ENCODE peak calls at places on chromosomes 13 and 19, in ten cellular contexts. T, P, Z, E, Y, C, G, D, O and X are unnamed samples. For H3K4me1 and H3K27me3, the result is how much of the 10 kb centered on the place peaks cover.

GRCh38 chr13:88937381-88937780 is 1266.2 kb downstream of the SLITRK5 start:
- DNase-seq in C (no peak), T (no peak), E (no peak), D (no peak), O (no peak), P (no peak), Y (no peak), Z (no peak), G (no peak), X (no peak)

GRCh38 chr19:7145494-7145893 is 76.0 kb downstream of the ZNF557 start:
- DNase-seq in T (no peak), G (no peak), D (no peak), Z (no peak), P (no peak), O (no peak), Y (no peak), C (no peak), E (no peak), X (no peak)

GRCh38 chr19:46303702-46304397 is 7.0 kb downstream of the HIF3A start:
- DNase-seq in G (no peak), Z (peak), Y (peak), T (no peak), E (no peak), D (no peak), P (peak), O (no peak), C (peak), X (no peak)

GRCh38 chr19:34732548-34733255 is 1.3 kb upstream of the ZNF181 start:
- DNase-seq in T (no peak), P (peak), O (no peak), Y (no peak), Z (no peak), D (no peak), G (no peak), C (peak), E (no peak), X (no peak)

GRCh38 chr19:5829567-5830315 is 9.8 kb downstream of the FUT6 start:
- DNase-seq in Z (no peak), C (no peak), G (no peak), E (no peak), T (no peak), P (no peak), D (no peak), Y (no peak), O (no peak), X (no peak)

GRCh38 chr13:112990783-112991182 is 21.8 kb downstream of the MCF2L start:
- DNase-seq in Y (no peak), C (no peak), Z (no peak), T (no peak), O (no peak), P (no peak), D (no peak), E (no peak), G (no peak), X (no peak)

GRCh38 chr19:16334421-16334820 is 9.8 kb downstream of the KLF2 start:
- DNase-seq in Y (no peak), O (no peak), D (no peak), C (no peak), P (no peak), T (no peak), G (no peak), E (no peak), Z (no peak), X (no peak)

GRCh38 chr13:62643799-62644484 is 1228.3 kb upstream of the PCDH20 start:
- DNase-seq in T (no peak), D (no peak), Z (no peak), P (no peak), Y (no peak), C (no peak), O (no peak), G (no peak), E (no peak), X (no peak)

GRCh38 chr13:47005761-47006414 is 109.0 kb upstream of the HTR2A start:
- DNase-seq in E (no peak), P (no peak), O (no peak), Z (no peak), Y (no peak), C (no peak), G (no peak), D (no peak), T (no peak), X (no peak)

GRCh38 chr19:38361633-38362075 is 12.7 kb upstream of the PSMD8 start:
- DNase-seq in O (peak), Z (peak), C (peak), G (no peak), Y (peak), E (peak), D (peak), P (peak), T (peak), X (peak)

GRCh38 chr19:14718522-14719113 is 28.8 kb downstream of the ZNF333 start:
- DNase-seq in C (no peak), G (no peak), T (no peak), O (no peak), Z (peak), E (no peak), D (no peak), P (no peak), Y (no peak), X (no peak)

GRCh38 chr19:49120325-49120683 is 960 bp downstream of the PPFIA3 start:
- DNase-seq in O (no peak), D (no peak), G (no peak), Y (no peak), T (no peak), E (no peak), Z (no peak), P (no peak), C (no peak), X (no peak)
- H3K4me1 ChIP-seq in O (under half), D (under half), G (under half), Y (under half), T (under half), E (under half), Z (under half), P (under half), C (under half), X (under half)

DNA sequence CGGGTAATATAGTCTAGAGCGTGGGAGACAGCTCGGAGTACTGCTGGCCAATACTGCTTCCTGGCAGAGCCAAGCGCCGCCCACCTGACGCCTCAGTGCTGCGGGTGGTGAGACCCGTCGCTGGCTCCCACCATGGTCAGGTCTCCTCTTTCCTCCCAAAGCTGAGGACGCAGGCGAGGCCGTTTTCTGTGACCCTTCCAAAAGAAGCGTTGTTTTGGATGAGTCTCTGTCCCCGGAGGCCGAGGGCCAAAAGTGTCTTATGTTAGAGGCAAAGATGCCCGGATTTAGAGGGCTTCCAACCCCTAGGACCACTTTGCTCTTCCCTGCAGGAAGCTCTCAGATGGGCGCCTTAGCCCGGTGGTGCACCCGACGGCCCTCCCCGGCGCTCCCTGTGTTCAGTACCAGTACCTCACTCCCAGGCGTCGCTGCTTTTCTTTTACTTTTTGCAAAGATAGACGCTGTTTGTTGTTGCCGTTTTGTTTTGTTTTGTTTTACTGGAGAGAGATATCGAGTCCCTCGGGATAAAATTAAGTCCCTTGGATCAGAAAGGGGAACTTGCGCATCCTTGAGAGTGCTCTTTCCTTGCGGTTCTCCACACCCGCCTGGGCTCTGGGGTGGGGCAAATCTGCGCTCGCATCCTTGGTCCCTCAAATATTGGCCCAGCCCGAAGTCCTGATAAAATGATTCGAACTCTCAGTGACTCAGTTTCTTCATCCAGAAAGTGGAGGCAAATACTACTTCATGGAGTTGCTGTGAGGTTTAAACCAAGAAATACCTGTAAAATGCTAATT is 7.0 kb downstream of the PDX1 start:
- DNase-seq in O (no peak), E (no peak), G (no peak), T (no peak), Z (no peak), Y (no peak), P (no peak), C (no peak), D (no peak), X (no peak)
- H3K27me3 ChIP-seq in O (under half), E (half or more), G (under half), T (half or more), Z (half or more), Y (half or more), P (under half), C (half or more), D (under half), X (under half)

GRCh38 chr13:98567140-98567539 is 9.8 kb downstream of the STK24 start:
- DNase-seq in Y (no peak), G (no peak), P (no peak), C (no peak), E (no peak), Z (no peak), D (no peak), T (no peak), O (no peak), X (no peak)

GRCh38 chr13:98575876-98576214 is 1.1 kb downstream of the STK24 start:
- DNase-seq in P (no peak), T (no peak), Z (no peak), E (no peak), O (no peak), C (no peak), Y (no peak), G (no peak), D (no peak), X (no peak)

GRCh38 chr13:98575009-98575866 is 1.7 kb downstream of the STK24 start:
- DNase-seq in P (no peak), T (no peak), Z (peak), O (no peak), G (no peak), C (no peak), D (no peak), E (no peak), Y (no peak), X (no peak)

GRCh38 chr13:98571955-98572662 is 4.8 kb downstream of the STK24 start:
- DNase-seq in D (no peak), E (no peak), Y (no peak), O (no peak), G (no peak), P (no peak), Z (peak), T (no peak), C (peak), X (no peak)

DNA sequence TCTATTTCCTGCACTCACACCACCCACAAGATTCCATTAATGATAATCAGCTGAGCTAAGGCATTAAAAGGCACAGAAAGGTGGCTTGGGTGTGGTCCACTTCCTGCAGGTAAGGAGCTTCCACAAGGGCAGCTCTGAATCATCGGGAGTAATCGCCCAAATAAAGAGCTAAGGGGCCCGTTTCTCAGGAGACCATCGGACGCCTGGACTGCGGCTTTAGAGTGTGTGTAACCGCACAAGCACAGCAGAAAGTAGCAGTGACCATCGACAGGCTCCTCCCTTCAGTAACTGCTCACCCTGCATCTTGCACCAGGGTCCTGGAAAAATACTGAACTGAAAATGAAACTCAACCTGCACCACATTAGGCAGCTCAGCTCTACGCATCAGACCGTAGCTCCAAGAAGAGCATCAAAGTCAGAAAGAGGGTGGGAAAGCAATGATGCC is 6.0 kb downstream of the STK24 start:
- DNase-seq in Y (no peak), D (no peak), E (no peak), P (no peak), O (no peak), Z (no peak), T (no peak), G (no peak), C (no peak), X (no peak)
- H3K4me1 ChIP-seq in Y (half or more), D (half or more), E (half or more), P (under half), O (half or more), Z (under half), T (under half), G (under half), C (half or more), X (under half)

GRCh38 chr19:1671716-1672037 is 19.3 kb upstream of the TCF3 start:
- DNase-seq in P (no peak), O (no peak), C (no peak), Z (no peak), Y (no peak), E (no peak), T (no peak), D (no peak), G (no peak), X (peak)

GRCh38 chr19:1668339-1669123 is 16.1 kb upstream of the TCF3 start:
- DNase-seq in T (no peak), Z (peak), P (no peak), O (no peak), D (no peak), Y (no peak), E (no peak), C (no peak), G (no peak), X (no peak)

GRCh38 chr19:1663854-1664253 is 11.4 kb upstream of the TCF3 start:
- DNase-seq in P (no peak), O (no peak), T (no peak), Y (no peak), D (no peak), G (no peak), Z (no peak), E (no peak), C (no peak), X (no peak)

GRCh38 chr19:1665565-1666047 is 13.2 kb upstream of the TCF3 start:
- DNase-seq in C (no peak), Y (no peak), E (no peak), D (no peak), O (no peak), G (no peak), P (no peak), T (no peak), Z (no peak), X (no peak)

GRCh38 chr19:1668048-1668338 is 15.6 kb upstream of the TCF3 start:
- DNase-seq in P (no peak), E (no peak), Y (no peak), O (no peak), Z (no peak), C (no peak), G (no peak), D (no peak), T (no peak), X (no peak)
- H3K27me3 ChIP-seq in P (under half), E (under half), Y (half or more), O (under half), Z (under half), C (under half), G (under half), D (under half), T (half or more), X (under half)

GRCh38 chr13:66349945-66350344 is 880.2 kb downstream of the PCDH9 start:
- DNase-seq in T (no peak), Y (no peak), D (no peak), E (no peak), O (no peak), G (no peak), P (no peak), Z (no peak), C (no peak), X (no peak)
- H3K4me1 ChIP-seq in T (under half), Y (under half), D (under half), E (under half), O (under half), G (under half), P (under half), Z (under half), C (under half), X (under half)